ENCODE peak calls at places on chromosomes 13 and 19, in four cellular contexts. Z, U, A and K are unnamed samples.
A peak's percentile ranks its signal among the peaks of the same experiment; 100 is the strongest.

GRCh38 chr13:73466561-73466960 is 407.8 kb downstream of the KLF5 start:
- DNase-seq in Z (no peak), U (no peak), A (no peak), K (no peak)

GRCh38 chr19:50319156-50319555 is 10.0 kb downstream of the KCNC3 start:
- DNase-seq in A (no peak), Z (no peak), U (no peak), K (no peak)

GRCh38 chr13:55761986-55762385 is 1378.7 kb upstream of the PRR20A start:
- DNase-seq in Z (no peak), U (no peak), A (no peak), K (no peak)

GRCh38 chr13:113513761-113514160 is 23.2 kb upstream of the DCUN1D2 start:
- DNase-seq in U (no peak), A (no peak), Z (no peak), K (no peak)

GRCh38 chr13:29936051-29936813 is 85.8 kb upstream of the UBL3 start:
- DNase-seq in U (no peak), Z (no peak), A (no peak), K (no peak)

GRCh38 chr19:23065306-23065705 is 51.5 kb upstream of the ZNF730 start:
- DNase-seq in A (no peak), U (no peak), Z (no peak), K (no peak)

GRCh38 chr13:38630780-38631179 is 56.1 kb upstream of the FREM2 start:
- DNase-seq in U (no peak), A (peak; percentile 32), Z (no peak), K (no peak)

GRCh38 chr19:39557791-39558622 is 18.0 kb upstream of the EID2 start:
- DNase-seq in A (peak; percentile 11), Z (no peak), U (no peak), K (no peak)

GRCh38 chr19:1273263-1274041 is 1.9 kb upstream of the FAM174C start:
- DNase-seq in U (no peak), A (no peak), Z (no peak), K (no peak)

GRCh38 chr19:50368649-50369570 is 3.5 kb upstream of the NAPSA start:
- DNase-seq in A (peak; percentile 83), Z (peak; percentile 87), U (peak; percentile 46), K (peak; percentile 87)

GRCh38 chr19:42131149-42132029 is 857 bp downstream of the POU2F2 start:
- DNase-seq in A (no peak), Z (no peak), U (no peak), K (no peak)

GRCh38 chr19:33409035-33409434 is 35.5 kb downstream of the CEBPG start:
- DNase-seq in A (no peak), Z (no peak), U (no peak), K (no peak)

GRCh38 chr19:32830231-32831014 is 39.1 kb downstream of the SLC7A9 start:
- DNase-seq in U (peak; percentile 45), A (peak; percentile 55), Z (no peak), K (no peak)

GRCh38 chr13:50261502-50261901 is 246.3 kb downstream of the KCNRG start:
- DNase-seq in A (no peak), U (no peak), Z (no peak), K (no peak)

GRCh38 chr13:51564671-51565070 is 19.6 kb upstream of the WDFY2 start:
- DNase-seq in A (no peak), U (no peak), Z (no peak), K (no peak)

GRCh38 chr13:20019033-20019432 is 60.5 kb downstream of the ZMYM2 start:
- DNase-seq in U (no peak), A (no peak), Z (no peak), K (no peak)

GRCh38 chr13:97141564-97142005 is 80.5 kb upstream of the MBNL2 start:
- DNase-seq in Z (peak; percentile 34), A (peak; percentile 94), U (peak; percentile 38), K (no peak)

GRCh38 chr19:55530996-55531395 is 5.9 kb downstream of the SBK2 start:
- DNase-seq in A (no peak), U (no peak), Z (no peak), K (no peak)

GRCh38 chr13:28047784-28048388 is 52.5 kb downstream of the FLT3 start:
- DNase-seq in A (peak; percentile 79), U (no peak), Z (no peak), K (no peak)

GRCh38 chr13:99354371-99354951 is 47.3 kb upstream of the GPR183 start:
- DNase-seq in Z (no peak), U (no peak), A (no peak), K (no peak)

GRCh38 chr19:37507167-37507464 is 377 bp downstream of the ZNF793 start:
- DNase-seq in U (no peak), A (no peak), Z (no peak), K (no peak)

GRCh38 chr13:48570225-48570828 is 37.4 kb upstream of the RCBTB2 start:
- DNase-seq in U (no peak), A (no peak), Z (peak; percentile 40), K (no peak)

GRCh38 chr13:50400035-50400726 is 384.9 kb downstream of the KCNRG start:
- DNase-seq in Z (no peak), U (no peak), A (peak; percentile 15), K (peak; percentile 48)

GRCh38 chr13:25292301-25292700 is 5.0 kb upstream of the MTMR6 start:
- DNase-seq in U (no peak), Z (no peak), A (peak; percentile 47), K (no peak)

GRCh38 chr19:34171539-34171876 is 796 bp upstream of the LSM14A start:
- DNase-seq in Z (no peak), U (no peak), A (peak; percentile 93), K (no peak)

GRCh38 chr19:44643605-44644390 is at the start of gene PVR:
- DNase-seq in A (peak; percentile 77), U (no peak), Z (peak; percentile 53), K (peak; percentile 62)

GRCh38 chr13:113489171-113489548 is 1.4 kb downstream of the DCUN1D2 start:
- DNase-seq in Z (no peak), U (no peak), A (no peak), K (no peak)

GRCh38 chr19:44951179-44952159 is 3.7 kb upstream of the CLPTM1 start:
- DNase-seq in U (peak; percentile 52), Z (peak; percentile 66), A (peak; percentile 82), K (peak; percentile 77)

GRCh38 chr13:21012211-21012610 is 49.2 kb downstream of the LATS2 start:
- DNase-seq in U (no peak), A (peak; percentile 93), Z (no peak), K (no peak)

GRCh38 chr13:40189885-40190655 is 476.4 kb downstream of the FOXO1 start:
- DNase-seq in A (no peak), Z (no peak), U (no peak), K (no peak)

GRCh38 chr19:53813996-53814395 is 10.1 kb downstream of the NLRP12 start:
- DNase-seq in A (peak; percentile 42), U (no peak), Z (no peak), K (no peak)

GRCh38 chr19:42121666-42122069 is 10.6 kb downstream of the POU2F2 start:
- DNase-seq in Z (peak; percentile 61), A (peak; percentile 88), U (no peak), K (peak; percentile 39)

GRCh38 chr13:34926513-34926912 is 15.6 kb upstream of the NBEA start:
- DNase-seq in U (no peak), A (peak; percentile 47), Z (no peak), K (no peak)

GRCh38 chr13:29763426-29764180 is 86.8 kb downstream of the UBL3 start:
- DNase-seq in U (no peak), Z (no peak), A (no peak), K (no peak)

GRCh38 chr13:27973291-27973690 is 4.2 kb upstream of the CDX2 start:
- DNase-seq in A (no peak), U (no peak), Z (no peak), K (no peak)

GRCh38 chr13:113653264-113654174 is 4.5 kb downstream of the ATP4B start:
- DNase-seq in U (no peak), A (no peak), Z (no peak), K (no peak)

GRCh38 chr19:34837262-34837661 is 64.2 kb upstream of the ZNF599 start:
- DNase-seq in U (no peak), Z (no peak), A (no peak), K (peak; percentile 59)